ENCODE peak calls at places on chromosomes 7 and 10, in nine cellular contexts. B is NB4, M is upper lobe of left lung, E is IMR-90, T is HepG2, R is transverse colon, C is H54, U is GM12891, N is A549. K is an unnamed sample.

GRCh38 chr10:58662314-58662713 is 149.6 kb downstream of the BICC1 start:
- DNase-seq in R (no peak), N (peak), U (no peak), C (no peak), B (peak), T (peak), E (peak), M (no peak), K (no peak)

GRCh38 chr7:831596-832291 is 532 bp upstream of the SUN1 start:
- DNase-seq in N (peak), M (no peak), U (peak), B (peak), C (peak), R (no peak), E (peak), T (peak), K (no peak)

GRCh38 chr7:75914169-75914654 is 743 bp upstream of the POR start:
- DNase-seq in T (no peak), C (no peak), N (peak), M (no peak), B (no peak), E (no peak), U (no peak), R (peak), K (peak)

GRCh38 chr7:134562136-134562535 is 13.2 kb downstream of the AKR1B15 start:
- DNase-seq in R (no peak), C (no peak), B (no peak), U (no peak), T (no peak), E (peak), N (peak), M (no peak), K (peak)

GRCh38 chr10:103350522-103351260 is at the start of gene PCGF6:
- DNase-seq in E (peak), T (peak), R (peak), C (peak), M (peak), N (peak), U (peak), B (peak), K (peak)

GRCh38 chr7:151742713-151743480 is 134.0 kb downstream of the PRKAG2 start:
- DNase-seq in N (no peak), C (no peak), T (no peak), E (no peak), U (no peak), M (no peak), R (no peak), B (no peak), K (no peak)

GRCh38 chr10:32163774-32164148 is 107.5 kb upstream of the KIF5B start:
- DNase-seq in M (no peak), T (no peak), B (no peak), U (no peak), C (no peak), E (no peak), N (no peak), R (peak), K (no peak)

GRCh38 chr10:103784723-103785418 is 70.5 kb downstream of the SH3PXD2A start:
- DNase-seq in M (no peak), E (no peak), T (no peak), N (no peak), U (no peak), B (no peak), R (peak), C (no peak), K (no peak)

GRCh38 chr10:60524541-60524940 is 134.9 kb upstream of the ANK3 start:
- DNase-seq in T (no peak), E (peak), C (no peak), M (no peak), B (peak), R (no peak), U (no peak), N (no peak), K (no peak)

GRCh38 chr7:38222481-38223096 is 44.5 kb downstream of the STARD3NL start:
- DNase-seq in B (peak), T (peak), E (peak), U (no peak), N (peak), M (no peak), C (peak), R (no peak), K (no peak)

GRCh38 chr7:95777266-95777665 is 4.9 kb downstream of the DYNC1I1 start:
- DNase-seq in R (no peak), M (no peak), N (no peak), C (no peak), T (no peak), U (no peak), E (no peak), B (no peak), K (no peak)

GRCh38 chr7:95776561-95777185 is 4.3 kb downstream of the DYNC1I1 start:
- DNase-seq in C (no peak), T (no peak), U (no peak), M (no peak), R (no peak), E (no peak), N (no peak), B (no peak), K (no peak)

GRCh38 chr7:95772771-95773581 is 622 bp downstream of the DYNC1I1 start:
- DNase-seq in T (no peak), U (no peak), R (peak), M (no peak), E (no peak), N (no peak), C (no peak), B (no peak), K (no peak)

GRCh38 chr7:95766657-95767056 is 5.7 kb upstream of the DYNC1I1 start:
- DNase-seq in R (no peak), C (no peak), E (no peak), N (no peak), M (no peak), U (no peak), B (no peak), T (no peak), K (no peak)

DNA sequence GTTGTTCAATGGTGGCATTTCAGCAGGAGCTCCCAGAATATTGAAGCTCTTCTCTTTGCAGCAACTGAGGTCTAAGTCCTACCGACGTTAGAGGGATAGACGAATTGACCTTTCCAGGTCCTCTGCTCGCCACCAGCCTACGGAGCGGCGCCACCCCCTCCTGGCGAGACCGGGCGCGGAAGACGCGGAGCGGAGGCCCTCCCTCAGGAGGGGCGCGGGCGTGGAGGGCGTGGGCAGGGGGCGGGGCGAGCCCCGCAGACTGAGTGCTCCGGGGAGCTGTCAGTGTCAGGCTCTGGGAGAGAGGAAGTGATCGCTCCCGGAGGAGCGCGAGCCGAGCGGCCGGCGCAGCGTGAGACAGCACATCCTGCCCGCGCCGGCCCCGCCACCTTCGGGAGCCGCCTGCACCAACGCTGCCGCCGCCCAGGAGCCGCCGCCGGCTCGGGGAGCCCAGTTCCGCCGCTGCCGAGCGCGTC is at the start of gene DYNC1I1:
- DNase-seq in R (peak), M (peak), B (peak), N (peak), T (peak), C (peak), U (peak), E (peak), K (peak)
- TF ChIP-seq POLR2A in R (no peak), M (no peak), B (no peak), N (no peak), T (no peak), C (peak), U (no peak), E (no peak), K (no peak)

DNA sequence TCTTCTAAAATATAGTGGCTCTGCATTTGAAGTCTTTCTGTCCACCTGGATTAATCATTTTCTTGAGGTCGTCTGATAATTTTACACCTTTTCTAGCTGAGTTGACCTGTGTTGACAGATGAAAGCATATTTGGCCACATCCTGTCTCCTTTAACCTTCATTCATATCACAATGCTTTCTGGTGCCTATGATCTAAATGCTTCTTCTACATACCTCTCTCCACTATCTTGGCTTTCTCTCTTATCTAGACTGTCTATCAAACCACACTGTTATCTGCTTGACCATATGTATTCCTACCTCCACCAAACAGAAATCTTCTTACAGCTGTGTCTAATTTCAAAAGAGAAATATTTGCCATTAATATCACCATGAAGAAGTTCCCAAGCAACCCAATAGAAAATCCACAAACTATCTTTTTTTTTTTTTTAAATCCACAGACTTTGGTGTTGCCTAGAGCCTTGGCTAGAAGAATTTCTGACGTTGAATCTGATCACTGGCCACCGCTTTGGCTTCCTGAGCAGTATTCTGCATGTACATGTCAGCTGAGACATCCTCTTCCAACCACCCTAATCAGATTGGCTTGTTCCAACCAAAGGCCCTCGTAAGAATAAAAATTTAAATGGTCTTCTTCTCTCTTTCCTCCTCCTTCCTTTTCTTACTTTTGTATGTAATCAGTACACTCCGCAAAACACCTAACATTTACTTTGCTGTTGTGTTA is 66.3 kb upstream of the SP4 start:
- DNase-seq in R (no peak), E (no peak), N (no peak), T (peak), M (no peak), B (peak), C (no peak), U (no peak), K (no peak)
- TF ChIP-seq POLR2A in R (no peak), E (no peak), N (no peak), T (no peak), M (no peak), B (no peak), C (no peak), U (no peak), K (no peak)

GRCh38 chr7:8114175-8114574 is 145.6 kb downstream of the GLCCI1 start:
- DNase-seq in M (no peak), B (no peak), E (no peak), U (no peak), C (no peak), T (no peak), R (no peak), N (no peak), K (no peak)
- TF ChIP-seq POLR2A in M (no peak), B (no peak), E (no peak), U (no peak), C (no peak), T (no peak), R (no peak), N (no peak), K (no peak)

DNA sequence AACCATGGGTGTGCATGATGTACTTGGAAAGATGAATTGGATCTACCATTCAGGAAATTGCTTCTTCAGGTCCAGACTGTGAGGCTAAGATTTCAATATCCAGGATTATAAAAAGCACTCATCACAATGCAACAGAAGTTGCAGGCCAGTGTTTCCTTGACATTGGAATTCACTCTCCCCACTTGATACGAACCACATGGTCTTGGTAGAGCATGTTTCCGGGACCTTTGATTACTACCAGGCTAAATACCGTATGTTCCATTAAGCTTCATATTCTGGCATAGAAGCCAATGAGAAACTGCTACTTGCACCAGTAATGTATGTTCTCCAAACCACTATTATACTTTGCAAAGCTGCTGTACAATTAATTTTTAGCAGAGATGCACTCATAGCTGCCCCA is 8.2 kb downstream of the FRMD4A start:
- DNase-seq in E (no peak), R (no peak), U (no peak), N (no peak), C (no peak), M (no peak), T (no peak), B (no peak), K (no peak)
- TF ChIP-seq POLR2A in E (no peak), R (no peak), U (no peak), N (no peak), C (no peak), M (no peak), T (no peak), B (no peak), K (no peak)

GRCh38 chr7:149028346-149029109 is at the start of gene PDIA4:
- DNase-seq in R (peak), M (peak), E (peak), T (peak), N (peak), C (peak), U (peak), B (peak), K (peak)
- TF ChIP-seq POLR2A in R (peak), M (peak), E (peak), T (peak), N (peak), C (peak), U (peak), B (peak), K (peak)

GRCh38 chr7:88218836-88219605 is 817 bp downstream of the SRI start:
- DNase-seq in M (peak), C (peak), R (peak), B (peak), U (no peak), T (no peak), N (no peak), E (peak), K (peak)
- TF ChIP-seq POLR2A in M (no peak), C (no peak), R (peak), B (peak), U (peak), T (no peak), N (no peak), E (peak), K (no peak)